ENCODE peak calls at places on chromosomes 12 and 14, in eight cellular contexts. One of them, this sample, is unnamed.

GRCh38 chr12:10030446-10030845 is at the start of gene CLEC9A:
- DNase-seq in lung: no peak
- DNase-seq in coronary artery: no peak
- DNase-seq in astrocyte: no peak
- DNase-seq in uterus: no peak
- DNase-seq in MM.1S: no peak
- DNase-seq in pancreas: no peak
- DNase-seq in left ventricle myocardium inferior: no peak
- DNase-seq in this sample: no peak

GRCh38 chr14:71588576-71589215 is 343.5 kb upstream of the RGS6 start:
- DNase-seq in lung: no peak
- DNase-seq in coronary artery: no peak
- DNase-seq in astrocyte: no peak
- DNase-seq in uterus: no peak
- DNase-seq in MM.1S: no peak
- DNase-seq in pancreas: no peak
- DNase-seq in left ventricle myocardium inferior: no peak
- DNase-seq in this sample: no peak

GRCh38 chr14:75417674-75418073 is 10.1 kb upstream of the JDP2 start:
- DNase-seq in lung: no peak
- DNase-seq in coronary artery: no peak
- DNase-seq in astrocyte: peak
- DNase-seq in uterus: no peak
- DNase-seq in MM.1S: no peak
- DNase-seq in pancreas: no peak
- DNase-seq in left ventricle myocardium inferior: no peak
- DNase-seq in this sample: no peak

GRCh38 chr12:39483597-39483996 is 40.7 kb upstream of the KIF21A start:
- DNase-seq in lung: no peak
- DNase-seq in coronary artery: no peak
- DNase-seq in astrocyte: no peak
- DNase-seq in uterus: no peak
- DNase-seq in MM.1S: no peak
- DNase-seq in pancreas: no peak
- DNase-seq in left ventricle myocardium inferior: no peak
- DNase-seq in this sample: no peak

GRCh38 chr12:30269491-30269890 is 426.2 kb downstream of the IPO8 start:
- DNase-seq in lung: no peak
- DNase-seq in coronary artery: no peak
- DNase-seq in astrocyte: no peak
- DNase-seq in uterus: no peak
- DNase-seq in MM.1S: no peak
- DNase-seq in pancreas: no peak
- DNase-seq in left ventricle myocardium inferior: no peak
- DNase-seq in this sample: no peak

GRCh38 chr12:121181181-121181580 is 28.7 kb upstream of the P2RX4 start:
- DNase-seq in lung: no peak
- DNase-seq in coronary artery: no peak
- DNase-seq in astrocyte: peak
- DNase-seq in uterus: no peak
- DNase-seq in MM.1S: no peak
- DNase-seq in pancreas: no peak
- DNase-seq in left ventricle myocardium inferior: no peak
- DNase-seq in this sample: no peak

GRCh38 chr12:53061404-53062010 is 11.6 kb downstream of the TNS2 start:
- DNase-seq in lung: peak
- DNase-seq in coronary artery: peak
- DNase-seq in astrocyte: no peak
- DNase-seq in uterus: peak
- DNase-seq in MM.1S: no peak
- DNase-seq in pancreas: peak
- DNase-seq in left ventricle myocardium inferior: no peak
- DNase-seq in this sample: no peak

GRCh38 chr14:92039073-92039719 is 663 bp downstream of the TRIP11 start:
- DNase-seq in lung: no peak
- DNase-seq in coronary artery: no peak
- DNase-seq in astrocyte: peak
- DNase-seq in uterus: no peak
- DNase-seq in MM.1S: no peak
- DNase-seq in pancreas: no peak
- DNase-seq in left ventricle myocardium inferior: no peak
- DNase-seq in this sample: no peak

GRCh38 chr12:74780458-74781241 is 243.0 kb downstream of the ATXN7L3B start:
- DNase-seq in lung: no peak
- DNase-seq in coronary artery: no peak
- DNase-seq in astrocyte: peak
- DNase-seq in uterus: no peak
- DNase-seq in MM.1S: no peak
- DNase-seq in pancreas: no peak
- DNase-seq in left ventricle myocardium inferior: no peak
- DNase-seq in this sample: no peak

GRCh38 chr12:91422107-91422506 is 239.5 kb upstream of the DCN start:
- DNase-seq in lung: no peak
- DNase-seq in coronary artery: no peak
- DNase-seq in astrocyte: no peak
- DNase-seq in uterus: no peak
- DNase-seq in MM.1S: no peak
- DNase-seq in pancreas: no peak
- DNase-seq in left ventricle myocardium inferior: no peak
- DNase-seq in this sample: no peak

GRCh38 chr12:124423683-124424515 is 129.0 kb downstream of the RFLNA start:
- DNase-seq in lung: no peak
- DNase-seq in coronary artery: no peak
- DNase-seq in astrocyte: no peak
- DNase-seq in uterus: no peak
- DNase-seq in MM.1S: no peak
- DNase-seq in pancreas: no peak
- DNase-seq in left ventricle myocardium inferior: no peak
- DNase-seq in this sample: no peak

GRCh38 chr14:95413289-95414215 is 93.8 kb upstream of the CLMN start:
- DNase-seq in lung: no peak
- DNase-seq in coronary artery: no peak
- DNase-seq in astrocyte: no peak
- DNase-seq in uterus: no peak
- DNase-seq in MM.1S: no peak
- DNase-seq in pancreas: no peak
- DNase-seq in left ventricle myocardium inferior: no peak
- DNase-seq in this sample: no peak

GRCh38 chr12:118781692-118782091 is 199.6 kb upstream of the SRRM4 start:
- DNase-seq in lung: no peak
- DNase-seq in coronary artery: no peak
- DNase-seq in astrocyte: no peak
- DNase-seq in uterus: no peak
- DNase-seq in MM.1S: no peak
- DNase-seq in pancreas: no peak
- DNase-seq in left ventricle myocardium inferior: no peak
- DNase-seq in this sample: no peak

GRCh38 chr12:120914794-120915193 is 10.6 kb upstream of the SPPL3 start:
- DNase-seq in lung: no peak
- DNase-seq in coronary artery: no peak
- DNase-seq in astrocyte: no peak
- DNase-seq in uterus: no peak
- DNase-seq in MM.1S: no peak
- DNase-seq in pancreas: no peak
- DNase-seq in left ventricle myocardium inferior: no peak
- DNase-seq in this sample: no peak

GRCh38 chr14:91416744-91417133 is 881 bp downstream of the CCDC88C start:
- DNase-seq in lung: no peak
- DNase-seq in coronary artery: no peak
- DNase-seq in astrocyte: no peak
- DNase-seq in uterus: no peak
- DNase-seq in MM.1S: no peak
- DNase-seq in pancreas: no peak
- DNase-seq in left ventricle myocardium inferior: no peak
- DNase-seq in this sample: no peak

GRCh38 chr14:34649344-34649743 is 19.4 kb upstream of the SNX6 start:
- DNase-seq in lung: no peak
- DNase-seq in coronary artery: no peak
- DNase-seq in astrocyte: peak
- DNase-seq in uterus: no peak
- DNase-seq in MM.1S: no peak
- DNase-seq in pancreas: no peak
- DNase-seq in left ventricle myocardium inferior: no peak
- DNase-seq in this sample: no peak

GRCh38 chr12:113786107-113786506 is 180.0 kb downstream of the RBM19 start:
- DNase-seq in lung: no peak
- DNase-seq in coronary artery: no peak
- DNase-seq in astrocyte: no peak
- DNase-seq in uterus: no peak
- DNase-seq in MM.1S: no peak
- DNase-seq in pancreas: no peak
- DNase-seq in left ventricle myocardium inferior: no peak
- DNase-seq in this sample: no peak
- TF ChIP-seq CTCF in lung: no peak
- TF ChIP-seq CTCF in coronary artery: no peak
- TF ChIP-seq CTCF in astrocyte: no peak
- TF ChIP-seq CTCF in uterus: no peak
- TF ChIP-seq CTCF in MM.1S: no peak
- TF ChIP-seq CTCF in pancreas: no peak
- TF ChIP-seq CTCF in left ventricle myocardium inferior: no peak
- TF ChIP-seq CTCF in this sample: no peak

GRCh38 chr12:104485651-104486341 is 29.0 kb downstream of the CHST11 start:
- DNase-seq in lung: no peak
- DNase-seq in coronary artery: no peak
- DNase-seq in astrocyte: no peak
- DNase-seq in uterus: no peak
- DNase-seq in MM.1S: no peak
- DNase-seq in pancreas: no peak
- DNase-seq in left ventricle myocardium inferior: no peak
- DNase-seq in this sample: no peak
- H3K27ac ChIP-seq in lung: no peak
- H3K27ac ChIP-seq in coronary artery: peak
- H3K27ac ChIP-seq in astrocyte: no peak
- H3K27ac ChIP-seq in uterus: peak
- H3K27ac ChIP-seq in MM.1S: no peak
- H3K27ac ChIP-seq in pancreas: no peak
- H3K27ac ChIP-seq in left ventricle myocardium inferior: no peak
- H3K27ac ChIP-seq in this sample: no peak

GRCh38 chr12:13981296-13981962 is at the start of gene GRIN2B:
- DNase-seq in lung: no peak
- DNase-seq in coronary artery: no peak
- DNase-seq in astrocyte: no peak
- DNase-seq in uterus: no peak
- DNase-seq in MM.1S: no peak
- DNase-seq in pancreas: no peak
- DNase-seq in left ventricle myocardium inferior: no peak
- DNase-seq in this sample: no peak

GRCh38 chr12:13980548-13981295 is 680 bp downstream of the GRIN2B start:
- DNase-seq in lung: no peak
- DNase-seq in coronary artery: no peak
- DNase-seq in astrocyte: no peak
- DNase-seq in uterus: no peak
- DNase-seq in MM.1S: no peak
- DNase-seq in pancreas: no peak
- DNase-seq in left ventricle myocardium inferior: no peak
- DNase-seq in this sample: no peak

GRCh38 chr12:13976880-13977279 is 4.5 kb downstream of the GRIN2B start:
- DNase-seq in lung: no peak
- DNase-seq in coronary artery: no peak
- DNase-seq in astrocyte: no peak
- DNase-seq in uterus: no peak
- DNase-seq in MM.1S: no peak
- DNase-seq in pancreas: no peak
- DNase-seq in left ventricle myocardium inferior: no peak
- DNase-seq in this sample: no peak

GRCh38 chr12:13986031-13986430 is 4.6 kb upstream of the GRIN2B start:
- DNase-seq in lung: no peak
- DNase-seq in coronary artery: no peak
- DNase-seq in astrocyte: no peak
- DNase-seq in uterus: no peak
- DNase-seq in MM.1S: no peak
- DNase-seq in pancreas: no peak
- DNase-seq in left ventricle myocardium inferior: no peak
- DNase-seq in this sample: no peak

DNA sequence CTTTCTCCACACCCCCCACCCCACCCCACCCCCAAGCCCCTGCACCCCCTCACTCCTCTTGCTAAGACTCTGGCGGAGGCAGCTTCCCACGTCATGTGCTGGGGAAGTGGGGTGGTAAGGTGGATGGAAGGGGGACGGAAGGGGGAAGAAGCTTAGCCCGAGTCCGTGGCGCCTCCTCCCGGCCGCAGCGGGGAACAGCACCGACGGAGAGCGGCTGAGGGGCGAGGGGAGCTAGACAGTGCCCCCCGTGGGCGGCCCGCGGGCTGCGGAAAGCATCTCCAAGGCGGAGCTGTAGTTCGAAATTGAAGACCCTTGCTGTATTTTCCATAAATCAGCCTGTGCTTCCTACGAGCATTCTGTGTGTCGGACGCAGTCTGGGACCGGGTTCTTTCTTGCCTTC is 608 bp upstream of the GRIN2B start:
- DNase-seq in lung: no peak
- DNase-seq in coronary artery: no peak
- DNase-seq in astrocyte: no peak
- DNase-seq in uterus: no peak
- DNase-seq in MM.1S: no peak
- DNase-seq in pancreas: no peak
- DNase-seq in left ventricle myocardium inferior: no peak
- DNase-seq in this sample: no peak
- TF ChIP-seq CTCF in lung: no peak
- TF ChIP-seq CTCF in coronary artery: no peak
- TF ChIP-seq CTCF in astrocyte: no peak
- TF ChIP-seq CTCF in uterus: no peak
- TF ChIP-seq CTCF in MM.1S: peak
- TF ChIP-seq CTCF in pancreas: no peak
- TF ChIP-seq CTCF in left ventricle myocardium inferior: peak
- TF ChIP-seq CTCF in this sample: no peak

GRCh38 chr12:62817556-62818271 is 117.2 kb downstream of the PPM1H start:
- DNase-seq in lung: no peak
- DNase-seq in coronary artery: no peak
- DNase-seq in astrocyte: peak
- DNase-seq in uterus: no peak
- DNase-seq in MM.1S: peak
- DNase-seq in pancreas: no peak
- DNase-seq in left ventricle myocardium inferior: no peak
- DNase-seq in this sample: no peak
- H3K27ac ChIP-seq in lung: peak
- H3K27ac ChIP-seq in coronary artery: peak
- H3K27ac ChIP-seq in astrocyte: peak
- H3K27ac ChIP-seq in uterus: peak
- H3K27ac ChIP-seq in MM.1S: peak
- H3K27ac ChIP-seq in pancreas: no peak
- H3K27ac ChIP-seq in left ventricle myocardium inferior: peak
- H3K27ac ChIP-seq in this sample: peak

This sample was measured in gastrocnemius medialis.